ENCODE peak calls at places on chromosomes 16 and 17, in five cellular contexts. L is fibroblast of the aortic adventitia, F is prostate gland, J is cardiac muscle cell, M is astrocyte of the spinal cord. I is an unnamed sample.

GRCh38 chr17:56881685-56882295 is 32.1 kb downstream of the TRIM25 start:
- DNase-seq in L (no peak), M (no peak), J (no peak), F (no peak), I (no peak)

GRCh38 chr17:77570565-77570898 is 388.0 kb upstream of the TNRC6C start:
- DNase-seq in M (no peak), F (no peak), J (no peak), L (no peak), I (no peak)

GRCh38 chr16:67068212-67068753 is 39.3 kb downstream of the CBFB start:
- DNase-seq in L (no peak), J (no peak), F (no peak), M (no peak), I (no peak)

GRCh38 chr16:70698901-70699300 is 13.0 kb upstream of the MTSS2 start:
- DNase-seq in L (no peak), M (no peak), J (no peak), F (no peak), I (no peak)

GRCh38 chr17:83156408-83156807 is 77.0 kb downstream of the METRNL start:
- DNase-seq in M (no peak), L (no peak), J (no peak), F (no peak), I (no peak)

GRCh38 chr16:66924527-66925321 is 611 bp downstream of the RRAD start:
- DNase-seq in F (no peak), L (no peak), J (peak; percentile 83), M (no peak), I (peak; percentile 77)

GRCh38 chr16:30113031-30113710 is at the start of gene GDPD3:
- DNase-seq in M (no peak), L (peak; percentile 28), J (no peak), F (no peak), I (peak; percentile 70)

GRCh38 chr17:38578641-38579480 is 26.9 kb downstream of the SRCIN1 start:
- DNase-seq in L (no peak), M (no peak), J (no peak), F (no peak), I (no peak)

GRCh38 chr16:85170066-85171003 is 58.1 kb upstream of the CIBAR2 start:
- DNase-seq in J (no peak), L (no peak), F (no peak), M (no peak), I (no peak)

GRCh38 chr17:59464246-59464645 is 101.2 kb upstream of the DHX40 start:
- DNase-seq in J (no peak), F (no peak), M (no peak), L (no peak), I (no peak)

GRCh38 chr16:87392823-87393679 is 915 bp downstream of the MAP1LC3B start:
- DNase-seq in M (peak; percentile 54), F (no peak), J (peak; percentile 65), L (peak; percentile 55), I (peak; percentile 82)

DNA sequence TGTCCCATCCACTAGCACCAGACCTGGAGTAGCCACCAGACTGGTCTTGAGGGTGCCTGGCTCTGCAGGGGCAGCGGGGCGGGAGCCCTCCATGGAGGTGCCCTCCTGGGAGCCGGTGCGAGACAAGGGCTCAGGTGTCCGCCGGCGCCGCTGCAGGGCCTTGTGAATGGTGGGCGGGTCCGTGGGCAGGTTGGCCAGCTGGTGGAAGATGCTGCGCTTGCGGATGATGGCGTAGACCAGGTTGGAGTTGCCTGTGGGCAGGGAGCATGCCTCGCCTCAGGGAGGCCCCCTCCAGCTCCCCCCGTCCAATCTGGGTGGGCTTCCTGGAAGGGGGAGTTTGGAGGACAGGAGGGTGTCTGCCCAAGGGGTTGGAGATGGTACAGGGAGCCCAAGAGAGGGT is 18.4 kb downstream of the OTOP3 start:
- DNase-seq in M (no peak), L (no peak), J (no peak), F (no peak), I (no peak)
- TF ChIP-seq CTCF in M (no peak), L (no peak), J (no peak), F (no peak), I (no peak)

GRCh38 chr16:27748868-27749546 is 199.1 kb downstream of the KATNIP start:
- DNase-seq in J (peak; percentile 71), L (peak; percentile 91), F (peak; percentile 58), M (peak; percentile 78), I (no peak)
- TF ChIP-seq CTCF in J (peak; percentile 34), L (peak; percentile 24), F (peak; percentile 41), M (peak; percentile 32), I (no peak)

GRCh38 chr16:21950782-21951521 is 2.2 kb upstream of the UQCRC2 start:
- DNase-seq in J (peak; percentile 12), F (no peak), M (peak; percentile 32), L (peak; percentile 55), I (no peak)
- TF ChIP-seq CTCF in J (peak; percentile 44), F (peak; percentile 54), M (peak; percentile 55), L (peak; percentile 50), I (peak; percentile 49)

GRCh38 chr17:29243792-29244191 is 2.9 kb upstream of the CRYBA1 start:
- DNase-seq in M (no peak), F (no peak), J (no peak), L (no peak), I (no peak)
- TF ChIP-seq CTCF in M (peak; percentile 65), F (peak; percentile 7), J (peak; percentile 41), L (peak; percentile 50), I (no peak)

GRCh38 chr16:12951392-12951791 is 50.0 kb downstream of the SHISA9 start:
- DNase-seq in J (no peak), L (no peak), F (no peak), M (no peak), I (no peak)
- TF ChIP-seq CTCF in J (no peak), L (no peak), F (no peak), M (no peak), I (no peak)

GRCh38 chr17:8629371-8630226 is 926 bp downstream of the MYH10 start:
- DNase-seq in M (peak; percentile 18), J (peak; percentile 66), F (peak; percentile 46), L (no peak), I (peak; percentile 68)

GRCh38 chr17:8631554-8631877 is 991 bp upstream of the MYH10 start:
- DNase-seq in F (no peak), M (peak; percentile 16), L (no peak), J (no peak), I (no peak)

GRCh38 chr17:8632087-8632486 is 1.6 kb upstream of the MYH10 start:
- DNase-seq in J (no peak), L (no peak), F (peak; percentile 5), M (no peak), I (no peak)

GRCh38 chr17:8630227-8630801 is at the start of gene MYH10:
- DNase-seq in J (no peak), L (no peak), M (no peak), F (peak; percentile 25), I (no peak)

GRCh38 chr17:8630802-8631553 is 453 bp upstream of the MYH10 start:
- DNase-seq in L (peak; percentile 100), M (peak; percentile 100), J (peak; percentile 100), F (peak; percentile 100), I (peak; percentile 98)
- TF ChIP-seq CTCF in L (no peak), M (no peak), J (no peak), F (no peak), I (peak; percentile 32)

DNA sequence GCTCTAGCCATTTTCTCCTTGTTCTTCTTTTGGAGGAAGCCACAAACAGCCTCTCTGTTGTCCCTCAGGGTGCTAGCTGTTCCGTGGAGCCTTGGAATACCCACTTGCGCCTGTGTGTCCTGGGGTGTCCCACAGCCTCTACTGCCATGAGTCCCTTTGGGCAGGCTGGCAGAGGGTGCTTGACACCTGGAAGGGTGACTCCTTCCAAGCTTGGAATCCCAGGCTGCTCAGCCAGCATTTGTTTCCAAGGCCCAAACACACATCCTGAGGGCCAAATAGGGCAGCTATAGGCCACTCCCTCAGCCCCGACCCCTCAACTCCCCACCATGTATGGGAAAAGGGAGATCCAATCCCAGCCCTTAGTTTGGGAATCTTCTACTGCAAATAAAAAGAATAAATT is 14.9 kb downstream of the ZNHIT3 start:
- DNase-seq in M (no peak), J (no peak), F (no peak), L (no peak), I (peak; percentile 27)
- TF ChIP-seq CTCF in M (no peak), J (no peak), F (no peak), L (no peak), I (no peak)

I was measured in upper lobe of right lung.